ENCODE peak calls at places on chromosome X, in ten cellular contexts. K is stimulated activated CD4-positive, alpha-beta T cell treated with anti-CD3 and anti-CD28 coated beads, TNF-alpha, amount 100 ng/mL, for 4 hours; A is fibroblast of lung; U is stimulated activated CD8-positive, alpha-beta memory T cell treated with anti-CD3 and anti-CD28 coated beads, Interleukin-12 subunit alpha, Interleukin-12 subunit beta, amount 100 ng/mL, for 4 hours; L is AG09309; G is Ammon's horn; Q is EH; W is NCI-H2081; V is activated CD4-positive, CD25-positive, alpha-beta regulatory T cell treated with anti-CD3 and anti-CD28 coated beads, Interleukin-2, amount 50 U/mL, for 16 hours; Y is DMS 273 treated with DMSO at 0.1 percent for 48 hours. H is an unnamed sample.
A peak's percentile ranks its signal among the peaks of the same experiment; 100 is the strongest.

GRCh38 chrX:14528629-14529287 is 578 bp upstream of the GLRA2 start:
- DNase-seq in K (no peak), A (no peak), U (no peak), L (peak; percentile 13), G (peak; percentile 32), Q (peak; percentile 59), W (peak; percentile 69), V (peak; percentile 5), Y (peak; percentile 36), H (peak; percentile 18)

GRCh38 chrX:152897216-152898144 is at the start of gene ZNF185:
- DNase-seq in K (no peak), A (peak; percentile 59), U (no peak), L (no peak), G (no peak), Q (peak; percentile 45), W (no peak), V (no peak), Y (no peak), H (no peak)

GRCh38 chrX:19563327-19563726 is 48.0 kb upstream of the MAP3K15 start:
- DNase-seq in K (no peak), A (peak; percentile 16), U (no peak), L (no peak), G (no peak), Q (no peak), W (no peak), V (no peak), Y (no peak), H (no peak)

GRCh38 chrX:15873566-15873965 is 19.0 kb upstream of the AP1S2 start:
- DNase-seq in K (no peak), A (peak; percentile 62), U (no peak), L (no peak), G (peak; percentile 67), Q (no peak), W (no peak), V (no peak), Y (no peak), H (no peak)

GRCh38 chrX:153969904-153970397 is 1.7 kb downstream of the HCFC1 start:
- DNase-seq in K (no peak), A (peak; percentile 46), U (no peak), L (no peak), G (peak; percentile 58), Q (peak; percentile 53), W (no peak), V (no peak), Y (no peak), H (no peak)

GRCh38 chrX:15758140-15758539 is 20.1 kb downstream of the CA5B start:
- DNase-seq in K (no peak), A (no peak), U (no peak), L (no peak), G (no peak), Q (no peak), W (no peak), V (no peak), Y (no peak), H (no peak)

GRCh38 chrX:40952855-40953254 is 132.4 kb upstream of the USP9X start:
- DNase-seq in K (no peak), A (peak; percentile 9), U (no peak), L (no peak), G (no peak), Q (peak; percentile 34), W (no peak), V (no peak), Y (no peak), H (no peak)

GRCh38 chrX:135481696-135482179 is 38.7 kb upstream of the INTS6L start:
- DNase-seq in K (no peak), A (no peak), U (no peak), L (no peak), G (no peak), Q (no peak), W (no peak), V (no peak), Y (no peak), H (no peak)

GRCh38 chrX:133583825-133584224 is 168.5 kb upstream of the GPC4 start:
- DNase-seq in K (no peak), A (no peak), U (no peak), L (no peak), G (no peak), Q (no peak), W (no peak), V (no peak), Y (no peak), H (no peak)

GRCh38 chrX:24566233-24566632 is 80.9 kb downstream of the PCYT1B start:
- DNase-seq in K (no peak), A (no peak), U (no peak), L (no peak), G (no peak), Q (no peak), W (no peak), V (no peak), Y (no peak), H (peak; percentile 62)

GRCh38 chrX:40468033-40468979 is 112.5 kb upstream of the ATP6AP2 start:
- DNase-seq in K (no peak), A (peak; percentile 59), U (no peak), L (no peak), G (peak; percentile 91), Q (peak; percentile 39), W (peak; percentile 49), V (no peak), Y (peak; percentile 14), H (no peak)

GRCh38 chrX:84729809-84730208 is 227.6 kb upstream of the HDX start:
- DNase-seq in K (no peak), A (peak; percentile 8), U (no peak), L (peak; percentile 3), G (peak; percentile 40), Q (peak; percentile 41), W (peak; percentile 61), V (no peak), Y (peak; percentile 50), H (peak; percentile 35)

GRCh38 chrX:146186540-146186939 is 368.9 kb downstream of the SLITRK2 start:
- DNase-seq in K (no peak), A (no peak), U (no peak), L (no peak), G (no peak), Q (no peak), W (no peak), V (no peak), Y (peak; percentile 45), H (no peak)

GRCh38 chrX:19893722-19894121 is 6.3 kb upstream of the SH3KBP1 start:
- DNase-seq in K (no peak), A (peak; percentile 73), U (no peak), L (no peak), G (no peak), Q (peak; percentile 83), W (no peak), V (no peak), Y (no peak), H (no peak)

GRCh38 chrX:6226053-6226645 is 2.5 kb downstream of the NLGN4X start:
- DNase-seq in K (no peak), A (peak; percentile 6), U (no peak), L (no peak), G (peak; percentile 35), Q (no peak), W (no peak), V (no peak), Y (no peak), H (no peak)